ENCODE peak calls at places on chromosomes 7 and 10, in six cellular contexts. P is mesenchymal stem cell, B is IMR-90, L is H1, K is mesendoderm, J is H9. T is an unnamed sample.

GRCh38 chr10:76035728-76036409 is 604.4 kb downstream of the LRMDA start:
- DNase-seq in L (no peak), P (no peak), J (no peak), B (no peak), K (peak; percentile 50), T (no peak)

GRCh38 chr10:125442856-125443540 is 240.0 kb downstream of the TEX36 start:
- DNase-seq in J (no peak), P (no peak), L (no peak), K (no peak), B (peak; percentile 35), T (no peak)

GRCh38 chr10:109430844-109431243 is 492.5 kb downstream of the XPNPEP1 start:
- DNase-seq in L (no peak), J (no peak), B (no peak), P (no peak), K (no peak), T (no peak)

GRCh38 chr7:45979275-45980180 is 58.5 kb upstream of the IGFBP3 start:
- DNase-seq in K (no peak), B (no peak), P (no peak), J (no peak), L (no peak), T (no peak)

GRCh38 chr10:115093286-115093775 is at the start of gene ATRNL1:
- DNase-seq in L (peak; percentile 82), J (no peak), P (peak; percentile 57), B (no peak), K (peak; percentile 77), T (peak; percentile 60)

GRCh38 chr7:155002411-155003214 is at the start of gene PAXIP1:
- DNase-seq in J (peak; percentile 54), L (peak; percentile 63), K (peak; percentile 59), B (peak; percentile 20), P (peak; percentile 31), T (peak; percentile 61)

GRCh38 chr10:12984165-12984747 is 17.3 kb downstream of the CCDC3 start:
- DNase-seq in P (peak; percentile 93), K (no peak), J (no peak), L (no peak), B (peak; percentile 45), T (no peak)

GRCh38 chr10:131071721-131072120 is 239.8 kb downstream of the TCERG1L start:
- DNase-seq in P (no peak), J (peak; percentile 22), L (no peak), K (no peak), B (no peak), T (no peak)

GRCh38 chr10:125189162-125189561 is 28.8 kb upstream of the CTBP2 start:
- DNase-seq in B (no peak), J (no peak), L (no peak), P (no peak), K (no peak), T (no peak)

GRCh38 chr10:125038637-125039036 is 96.7 kb downstream of the ZRANB1 start:
- DNase-seq in B (no peak), J (peak; percentile 66), L (no peak), P (no peak), K (peak; percentile 87), T (no peak)

GRCh38 chr10:86100581-86101061 is 266.0 kb downstream of the GRID1 start:
- DNase-seq in J (peak; percentile 41), B (peak; percentile 4), K (peak; percentile 62), L (no peak), P (no peak), T (peak; percentile 14)

GRCh38 chr7:150850273-150850672 is 2.0 kb upstream of the AOC1 start:
- DNase-seq in P (no peak), B (no peak), L (no peak), K (no peak), J (no peak), T (no peak)

GRCh38 chr10:133257489-133258065 is 19.1 kb downstream of the ADAM8 start:
- DNase-seq in K (peak; percentile 73), B (no peak), P (peak; percentile 48), J (peak; percentile 79), L (peak; percentile 79), T (no peak)

GRCh38 chr7:100544386-100544785 is 5.4 kb downstream of the AGFG2 start:
- DNase-seq in P (no peak), J (no peak), K (no peak), L (no peak), B (no peak), T (no peak)
- H3K27ac ChIP-seq in P (no peak overlapping the region), J (no peak overlapping the region), K (peak overlapping the region; percentile 27), L (no peak overlapping the region), B (no peak overlapping the region), T (no peak overlapping the region)

GRCh38 chr7:73308074-73308664 is 457 bp downstream of the NSUN5 start:
- DNase-seq in J (no peak), L (no peak), K (peak; percentile 22), B (no peak), P (no peak), T (no peak)
- H2BK120ac ChIP-seq in J (no peak overlapping the region), L (no peak overlapping the region), K (no peak overlapping the region), B (peak overlapping the region; percentile 1), P (peak overlapping the region; percentile 34), T (no peak overlapping the region)

DNA sequence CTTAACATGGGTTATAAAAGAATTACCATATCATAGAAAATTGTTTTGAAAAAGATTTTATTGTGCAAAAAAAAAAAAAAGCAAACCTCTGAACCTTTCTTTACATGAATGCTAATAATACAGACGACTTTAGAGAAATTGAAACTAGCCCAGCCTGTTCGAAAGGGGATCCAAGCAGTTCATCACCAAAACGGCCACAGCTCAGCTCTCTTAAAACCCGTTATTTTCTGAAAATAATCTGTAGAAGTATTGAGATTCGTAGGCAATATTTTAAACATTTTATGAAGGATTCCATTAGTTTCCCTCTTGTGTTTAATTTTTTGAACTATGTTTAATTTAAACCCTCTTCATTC is 9.9 kb upstream of the GSAP start:
- DNase-seq in L (no peak), J (no peak), B (no peak), K (peak; percentile 18), P (no peak), T (no peak)
- H3K27ac ChIP-seq in L (no peak overlapping the region), J (no peak overlapping the region), B (peak overlapping the region; percentile 69), K (peak overlapping the region; percentile 46), P (no peak overlapping the region), T (peak overlapping the region; percentile 95)

DNA sequence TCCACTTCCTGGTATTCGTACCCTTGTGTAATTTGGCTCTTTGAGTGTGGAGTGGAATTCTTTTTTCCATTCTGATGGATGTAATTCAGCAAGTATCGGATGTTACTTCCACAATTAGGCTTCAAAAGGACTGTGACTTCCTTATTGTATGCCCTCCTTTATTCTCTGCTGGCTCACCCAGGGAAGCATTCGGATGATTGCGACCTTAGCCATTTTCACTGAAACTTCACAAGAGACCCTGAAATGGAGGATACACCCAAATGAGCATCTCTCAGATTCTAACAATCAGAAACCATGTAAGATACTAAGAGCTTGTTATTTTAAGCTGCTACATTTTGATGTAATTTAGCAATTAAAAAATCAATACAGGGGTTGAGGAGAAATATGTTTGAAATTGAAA is 493.1 kb downstream of the DNAJB9 start:
- DNase-seq in J (no peak), K (no peak), B (no peak), P (no peak), L (no peak), T (peak; percentile 17)
- H2BK120ac ChIP-seq in J (no peak overlapping the region), K (no peak overlapping the region), B (no peak overlapping the region), P (no peak overlapping the region), L (no peak overlapping the region), T (no peak overlapping the region)

GRCh38 chr10:35784751-35785150 is 142.7 kb upstream of the FZD8 start:
- DNase-seq in P (no peak), J (no peak), L (no peak), B (no peak), K (no peak), T (no peak)

GRCh38 chr10:35783305-35783838 is 141.3 kb upstream of the FZD8 start:
- DNase-seq in L (no peak), P (no peak), B (peak; percentile 31), J (no peak), K (no peak), T (no peak)

GRCh38 chr10:35778344-35778743 is 136.2 kb upstream of the FZD8 start:
- DNase-seq in L (no peak), P (no peak), B (no peak), K (no peak), J (no peak), T (no peak)

GRCh38 chr10:35780970-35781642 is 139.0 kb upstream of the FZD8 start:
- DNase-seq in B (no peak), K (no peak), L (no peak), P (no peak), J (no peak), T (no peak)

DNA sequence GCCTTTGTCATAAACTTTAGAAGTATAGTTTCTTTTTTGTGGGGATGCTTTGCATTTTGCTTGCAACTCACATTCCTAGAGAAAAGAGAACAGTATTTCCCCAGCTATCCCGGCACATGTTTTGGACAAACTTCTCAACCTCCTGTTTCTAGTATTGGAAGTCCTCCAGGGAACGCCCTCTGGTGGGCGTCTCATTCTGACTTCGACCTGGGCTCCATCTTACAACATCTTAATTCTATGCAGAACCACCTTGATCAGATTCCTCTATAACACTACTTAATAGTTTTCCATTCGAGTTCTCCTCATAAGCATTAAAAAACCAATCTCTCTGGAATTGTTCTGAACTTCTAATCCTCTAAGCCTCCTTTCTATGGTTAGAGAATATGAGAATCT is 139.5 kb upstream of the FZD8 start:
- DNase-seq in P (no peak), K (peak; percentile 66), L (peak; percentile 58), B (no peak), J (peak; percentile 57), T (no peak)
- H3K27ac ChIP-seq in P (no peak overlapping the region), K (no peak overlapping the region), L (no peak overlapping the region), B (no peak overlapping the region), J (no peak overlapping the region), T (no peak overlapping the region)

DNA sequence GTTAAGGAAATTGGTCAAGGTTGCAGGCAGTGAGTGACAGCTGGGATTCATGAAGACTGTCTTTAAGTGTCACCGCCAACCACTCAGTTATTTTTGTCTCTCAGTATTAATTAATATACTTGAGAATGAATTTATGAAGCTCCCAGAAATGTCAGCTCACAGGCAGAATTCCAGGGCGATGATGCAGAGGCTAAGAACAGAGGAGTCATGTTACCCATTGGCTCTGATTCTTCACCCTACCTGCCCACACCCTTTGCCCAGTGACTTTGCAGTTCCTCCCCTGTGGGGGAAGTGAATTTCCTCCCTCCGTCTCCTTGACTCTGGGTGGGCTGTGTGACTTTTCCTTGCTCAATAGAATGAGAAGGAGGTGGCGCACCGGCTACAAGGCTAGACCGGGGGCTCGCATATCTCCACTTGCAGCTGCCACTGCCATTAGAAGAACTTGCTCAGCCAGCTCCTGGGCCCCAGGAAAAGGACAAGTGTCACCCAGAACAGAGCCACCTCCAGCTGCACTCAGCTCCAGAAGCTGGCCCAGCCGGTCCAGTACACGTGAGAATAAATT is 157.1 kb upstream of the PRKCQ start:
- DNase-seq in L (peak; percentile 54), P (no peak), K (peak; percentile 84), J (peak; percentile 68), B (peak; percentile 62), T (no peak)
- H2BK120ac ChIP-seq in L (no peak overlapping the region), P (peak overlapping the region; percentile 69), K (no peak overlapping the region), J (no peak overlapping the region), B (peak overlapping the region; percentile 66), T (no peak overlapping the region)

DNA sequence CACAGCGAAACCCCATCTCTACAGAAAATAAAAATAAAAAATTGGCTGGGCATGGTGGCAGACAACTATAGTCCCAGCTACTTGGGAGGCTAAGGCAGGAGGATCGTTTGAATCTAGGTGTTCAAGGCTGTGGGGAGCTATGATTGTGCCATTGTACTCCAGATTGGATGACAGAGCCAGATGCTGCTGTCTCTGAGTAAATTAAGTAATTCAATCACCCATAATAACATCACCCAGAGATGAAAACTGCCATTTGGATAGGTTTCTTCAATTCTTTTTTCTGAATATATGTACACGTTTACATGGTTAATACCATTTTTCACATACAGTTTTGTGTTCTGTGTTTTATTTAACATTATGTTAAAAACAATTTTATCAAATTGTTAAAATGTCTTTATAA is 79.3 kb downstream of the WIPF3 start:
- DNase-seq in B (no peak), L (no peak), K (no peak), P (no peak), J (no peak), T (no peak)
- H3K27ac ChIP-seq in B (no peak overlapping the region), L (no peak overlapping the region), K (no peak overlapping the region), P (no peak overlapping the region), J (no peak overlapping the region), T (no peak overlapping the region)

T was measured in neuronal stem cell.